ENCODE peak calls at places on chromosomes 7 and 10, in eight cellular contexts. P, R, S, K, X, O, H and Z are unnamed samples.

GRCh38 chr10:17851611-17852010 is 42.5 kb downstream of the MRC1 start:
- DNase-seq in P (peak; percentile 53), R (no peak), S (no peak), K (peak; percentile 82), X (peak; percentile 69), O (no peak), H (no peak), Z (no peak)

GRCh38 chr7:87413951-87414381 is 61.5 kb downstream of the ABCB4 start:
- DNase-seq in P (no peak), R (no peak), S (peak; percentile 22), K (no peak), X (no peak), O (peak; percentile 23), H (peak; percentile 50), Z (peak; percentile 60)

GRCh38 chr7:137381045-137381444 is 37.5 kb upstream of the PTN start:
- DNase-seq in P (no peak), R (no peak), S (no peak), K (no peak), X (no peak), O (no peak), H (no peak), Z (no peak)

GRCh38 chr7:25429731-25430130 is 201.4 kb upstream of the NPVF start:
- DNase-seq in P (no peak), R (peak; percentile 41), S (no peak), K (no peak), X (no peak), O (no peak), H (no peak), Z (no peak)

GRCh38 chr7:69246758-69247157 is 351.5 kb upstream of the AUTS2 start:
- DNase-seq in P (peak; percentile 50), R (no peak), S (no peak), K (no peak), X (no peak), O (no peak), H (no peak), Z (no peak)

GRCh38 chr7:112362053-112362650 is 88.1 kb upstream of the IFRD1 start:
- DNase-seq in P (no peak), R (no peak), S (no peak), K (no peak), X (no peak), O (no peak), H (no peak), Z (no peak)

GRCh38 chr10:3622427-3622826 is 162.6 kb downstream of the KLF6 start:
- DNase-seq in P (no peak), R (no peak), S (no peak), K (peak; percentile 15), X (no peak), O (no peak), H (no peak), Z (no peak)

GRCh38 chr7:47405921-47406765 is 175.8 kb downstream of the TNS3 start:
- DNase-seq in P (peak; percentile 66), R (peak; percentile 66), S (peak; percentile 62), K (no peak), X (no peak), O (peak; percentile 51), H (no peak), Z (peak; percentile 46)

GRCh38 chr7:7424151-7424873 is 111.4 kb downstream of the COL28A1 start:
- DNase-seq in P (peak; percentile 69), R (peak; percentile 50), S (peak; percentile 75), K (peak; percentile 76), X (peak; percentile 69), O (peak; percentile 82), H (no peak), Z (peak; percentile 78)

GRCh38 chr10:69572159-69573055 is 815 bp downstream of the NEUROG3 start:
- DNase-seq in P (no peak), R (no peak), S (no peak), K (no peak), X (no peak), O (no peak), H (no peak), Z (no peak)

GRCh38 chr10:95832216-95833037 is 75.3 kb upstream of the CC2D2B start:
- DNase-seq in P (peak; percentile 13), R (no peak), S (no peak), K (no peak), X (no peak), O (no peak), H (no peak), Z (no peak)

GRCh38 chr7:34656036-34656435 is 2.0 kb upstream of the NPSR1 start:
- DNase-seq in P (no peak), R (no peak), S (no peak), K (no peak), X (no peak), O (no peak), H (no peak), Z (no peak)

GRCh38 chr7:139186146-139186545 is 44.9 kb upstream of the UBN2 start:
- DNase-seq in P (no peak), R (no peak), S (no peak), K (no peak), X (no peak), O (no peak), H (no peak), Z (no peak)

GRCh38 chr7:6106140-6106904 is 75.1 kb downstream of the ANKRD61 start:
- DNase-seq in P (peak; percentile 30), R (no peak), S (peak; percentile 51), K (peak; percentile 43), X (no peak), O (peak; percentile 74), H (no peak), Z (peak; percentile 73)

GRCh38 chr10:125161570-125162139 is 1.3 kb upstream of the CTBP2 start:
- DNase-seq in P (no peak), R (peak; percentile 48), S (peak; percentile 61), K (no peak), X (no peak), O (peak; percentile 58), H (no peak), Z (peak; percentile 67)

GRCh38 chr10:125162181-125162906 is 2.0 kb upstream of the CTBP2 start:
- DNase-seq in P (no peak), R (no peak), S (no peak), K (no peak), X (no peak), O (no peak), H (no peak), Z (no peak)

GRCh38 chr10:125159932-125160855 is at the start of gene CTBP2:
- DNase-seq in P (peak; percentile 64), R (peak; percentile 60), S (peak; percentile 54), K (peak; percentile 84), X (peak; percentile 65), O (peak; percentile 57), H (no peak), Z (peak; percentile 51)

GRCh38 chr10:125159486-125159931 is 854 bp downstream of the CTBP2 start:
- DNase-seq in P (no peak), R (peak; percentile 43), S (no peak), K (peak; percentile 43), X (no peak), O (no peak), H (no peak), Z (no peak)

DNA sequence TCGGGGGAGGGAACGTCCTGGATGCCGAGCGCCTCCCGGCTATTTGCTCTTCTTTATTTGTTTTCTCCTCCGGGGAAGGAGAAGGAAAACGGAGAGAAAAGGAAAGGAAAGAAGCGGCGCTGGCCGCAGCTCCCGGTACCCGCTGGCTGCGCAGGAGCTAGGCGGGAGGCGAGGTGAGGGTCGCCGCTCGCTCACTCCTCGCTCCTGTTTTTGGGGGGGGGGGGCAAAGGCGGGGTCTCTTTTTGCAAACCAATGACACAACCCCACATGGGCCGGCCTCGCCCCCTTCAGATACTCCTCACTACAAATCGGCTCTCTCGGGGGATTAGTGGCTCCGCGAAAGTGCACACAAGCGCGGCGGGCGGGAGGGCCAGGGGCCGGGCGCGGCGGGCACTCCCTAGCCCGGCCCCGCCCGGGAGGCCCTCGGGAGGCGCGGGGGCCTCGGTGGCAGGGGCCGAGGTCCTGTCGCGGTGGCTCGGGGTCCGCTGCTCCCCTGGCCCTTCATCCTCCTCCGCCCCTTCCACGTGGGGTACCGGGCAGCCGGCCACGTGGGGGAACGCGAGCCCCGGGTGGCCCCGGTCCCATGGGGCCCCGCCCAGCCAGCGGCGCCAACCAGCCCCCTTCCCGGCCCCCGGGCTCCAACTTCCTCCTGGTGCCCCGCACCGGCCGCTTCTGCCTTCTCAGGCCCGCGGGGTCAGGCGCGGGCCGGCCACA is 650 bp upstream of the CTBP2 start:
- DNase-seq in P (peak; percentile 84), R (peak; percentile 76), S (peak; percentile 87), K (peak; percentile 96), X (peak; percentile 90), O (peak; percentile 83), H (no peak), Z (peak; percentile 80)
- TF ChIP-seq CTCF in P (no peak), R (no peak), S (no peak), K (peak; percentile 40), X (no peak), O (no peak), H (no peak), Z (peak; percentile 66)

GRCh38 chr7:37342665-37343471 is 105.8 kb downstream of the ELMO1 start:
- DNase-seq in P (peak; percentile 33), R (no peak), S (no peak), K (no peak), X (no peak), O (no peak), H (no peak), Z (no peak)
- H3K4me3 ChIP-seq in P (no peak overlapping the region), R (no peak overlapping the region), S (no peak overlapping the region), K (no peak overlapping the region), X (no peak overlapping the region), O (no peak overlapping the region), H (no peak overlapping the region), Z (no peak overlapping the region)

DNA sequence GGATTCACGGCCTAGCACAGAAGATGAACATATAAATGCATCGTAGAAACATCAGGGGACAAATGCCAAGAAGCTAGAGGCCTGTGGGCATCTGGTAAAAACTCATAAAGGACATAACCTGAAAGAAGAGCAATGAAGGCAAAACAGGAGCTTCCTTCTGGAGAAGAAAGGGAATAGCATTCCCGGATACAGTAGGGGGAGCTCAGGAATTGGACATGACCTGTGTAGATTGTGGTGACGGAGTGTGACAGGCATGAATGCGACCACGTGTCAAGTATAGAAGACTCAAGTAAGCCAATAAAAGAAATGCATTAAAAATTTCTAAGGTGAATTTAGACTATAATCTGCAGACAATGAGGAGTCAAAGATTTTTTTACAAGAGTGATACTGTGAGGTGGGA is 270.1 kb downstream of the AGMO start:
- DNase-seq in P (no peak), R (no peak), S (no peak), K (peak; percentile 12), X (no peak), O (no peak), H (no peak), Z (no peak)
- TF ChIP-seq CTCF in P (no peak), R (no peak), S (no peak), K (no peak), X (peak; percentile 19), O (no peak), H (no peak), Z (no peak)

DNA sequence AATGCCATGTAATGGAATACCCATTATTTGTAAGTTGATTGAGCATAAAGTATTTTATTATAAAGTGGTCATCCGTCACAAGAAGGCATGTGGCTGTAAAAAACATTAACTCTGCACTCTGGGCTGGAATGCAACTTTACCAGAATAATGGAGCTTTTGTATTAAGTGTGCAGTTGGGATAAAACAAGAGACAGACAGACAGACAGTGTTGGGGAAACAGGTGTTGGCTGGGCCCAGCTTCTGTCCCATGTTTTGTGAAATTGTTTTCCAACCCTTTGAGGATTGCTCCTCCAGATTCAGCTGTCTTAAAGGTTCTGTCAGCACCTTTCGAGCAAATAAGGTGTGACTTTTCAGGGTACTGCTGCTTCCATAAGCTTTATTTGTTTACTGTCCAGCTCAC is 67.9 kb upstream of the NFKB2 start:
- DNase-seq in P (no peak), R (no peak), S (no peak), K (no peak), X (no peak), O (no peak), H (no peak), Z (no peak)
- H3K4me3 ChIP-seq in P (no peak overlapping the region), R (no peak overlapping the region), S (no peak overlapping the region), K (no peak overlapping the region), X (no peak overlapping the region), O (no peak overlapping the region), H (no peak overlapping the region), Z (no peak overlapping the region)